ENCODE peak calls at places on chromosomes 12 and 14, in six cellular contexts. R is IMR-90, A is H9, Q is neuronal stem cell, Z is mesendoderm, K is H1. B is an unnamed sample.

GRCh38 chr12:4118017-4118510 is 155.5 kb upstream of the CCND2 start:
- DNase-seq in R (peak; percentile 64), A (peak; percentile 23), Q (no peak), Z (no peak), K (no peak), B (peak; percentile 65)

GRCh38 chr12:80846930-80847329 is 90.8 kb downstream of the LIN7A start:
- DNase-seq in R (no peak), A (no peak), Q (no peak), Z (peak; percentile 39), K (no peak), B (no peak)

GRCh38 chr12:18439541-18439940 is 178.2 kb downstream of the PIK3C2G start:
- DNase-seq in R (peak; percentile 91), A (no peak), Q (no peak), Z (no peak), K (no peak), B (peak; percentile 44)

GRCh38 chr12:82413994-82414393 is 55.7 kb downstream of the METTL25 start:
- DNase-seq in R (peak; percentile 5), A (no peak), Q (no peak), Z (no peak), K (no peak), B (no peak)

GRCh38 chr12:47885012-47885501 is 19.7 kb downstream of the VDR start:
- DNase-seq in R (no peak), A (no peak), Q (no peak), Z (no peak), K (no peak), B (no peak)

GRCh38 chr12:79409562-79409961 is 281.2 kb downstream of the PAWR start:
- DNase-seq in R (peak; percentile 87), A (no peak), Q (no peak), Z (peak; percentile 36), K (no peak), B (peak; percentile 59)

GRCh38 chr12:42482820-42483533 is 106.6 kb downstream of the PRICKLE1 start:
- DNase-seq in R (peak; percentile 65), A (peak; percentile 86), Q (peak; percentile 86), Z (peak; percentile 82), K (peak; percentile 27), B (peak; percentile 71)

GRCh38 chr14:99395904-99396530 is 84.6 kb downstream of the SETD3 start:
- DNase-seq in R (peak; percentile 54), A (no peak), Q (no peak), Z (no peak), K (no peak), B (peak; percentile 73)

GRCh38 chr12:79421236-79421740 is 269.5 kb downstream of the PAWR start:
- DNase-seq in R (no peak), A (no peak), Q (no peak), Z (no peak), K (no peak), B (no peak)

GRCh38 chr12:27970391-27970980 is 2.0 kb downstream of the PTHLH start:
- DNase-seq in R (peak; percentile 29), A (peak; percentile 57), Q (peak; percentile 47), Z (peak; percentile 51), K (no peak), B (peak; percentile 28)

GRCh38 chr14:68979722-68980552 is 835 bp upstream of the ACTN1 start:
- DNase-seq in R (peak; percentile 63), A (peak; percentile 79), Q (peak; percentile 48), Z (peak; percentile 89), K (no peak), B (peak; percentile 51)

GRCh38 chr14:65098586-65098985 is 3.7 kb downstream of the MAX start:
- DNase-seq in R (peak; percentile 46), A (no peak), Q (no peak), Z (no peak), K (no peak), B (peak; percentile 70)

GRCh38 chr14:72980863-72981262 is 46.0 kb downstream of the ZFYVE1 start:
- DNase-seq in R (no peak), A (no peak), Q (no peak), Z (no peak), K (no peak), B (no peak)

GRCh38 chr14:69048456-69048855 is 69.4 kb upstream of the ACTN1 start:
- DNase-seq in R (no peak), A (no peak), Q (no peak), Z (no peak), K (no peak), B (no peak)

GRCh38 chr12:48973531-48973930 is 2.0 kb upstream of the WNT10B start:
- DNase-seq in R (no peak), A (no peak), Q (no peak), Z (no peak), K (no peak), B (no peak)

GRCh38 chr12:80946591-80946990 is 8.9 kb upstream of the LIN7A start:
- DNase-seq in R (peak; percentile 32), A (no peak), Q (no peak), Z (no peak), K (no peak), B (no peak)

GRCh38 chr14:64919215-64919614 is 5.0 kb downstream of the CHURC1 start:
- DNase-seq in R (no peak), A (no peak), Q (no peak), Z (no peak), K (no peak), B (no peak)

GRCh38 chr12:51118706-51119105 is 35.3 kb upstream of the CSRNP2 start:
- DNase-seq in R (peak; percentile 84), A (no peak), Q (no peak), Z (peak; percentile 87), K (no peak), B (no peak)

DNA sequence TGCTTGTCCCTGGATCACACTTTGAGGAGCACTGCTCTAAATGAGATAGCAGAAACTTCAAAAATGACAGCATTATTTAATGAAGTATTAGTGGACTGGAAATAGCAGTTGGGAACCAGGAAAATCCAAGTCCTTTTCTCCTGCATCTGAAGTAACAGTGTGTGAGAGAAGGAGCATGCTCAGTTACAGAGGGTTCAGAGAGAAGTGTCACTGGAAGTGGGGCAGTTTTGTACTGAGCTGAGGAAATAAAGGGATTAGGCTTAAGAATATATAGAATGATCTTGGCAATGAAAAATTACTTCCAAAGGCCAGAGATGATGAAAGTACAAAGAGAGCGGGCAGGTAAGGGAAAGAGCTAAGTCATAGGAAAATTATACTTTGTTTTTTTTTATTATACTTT is 130.9 kb downstream of the MIPOL1 start:
- DNase-seq in R (no peak), A (no peak), Q (no peak), Z (no peak), K (no peak), B (no peak)
- H2BK15ac ChIP-seq in R (no peak overlapping the region), A (no peak overlapping the region), Q (no peak overlapping the region), Z (no peak overlapping the region), K (no peak overlapping the region), B (no peak overlapping the region)

GRCh38 chr12:25730489-25731349 is 177.6 kb upstream of the LMNTD1 start:
- DNase-seq in R (no peak), A (no peak), Q (no peak), Z (peak; percentile 89), K (no peak), B (no peak)
- H2BK5ac ChIP-seq in R (no peak overlapping the region), A (no peak overlapping the region), Q (no peak overlapping the region), Z (no peak overlapping the region), K (no peak overlapping the region), B (no peak overlapping the region)

GRCh38 chr12:62163368-62163767 is 96.8 kb upstream of the USP15 start:
- DNase-seq in R (no peak), A (no peak), Q (no peak), Z (no peak), K (no peak), B (no peak)
- H3K4me2 ChIP-seq in R (no peak overlapping the region), A (no peak overlapping the region), Q (no peak overlapping the region), Z (no peak overlapping the region), K (no peak overlapping the region), B (no peak overlapping the region)

DNA sequence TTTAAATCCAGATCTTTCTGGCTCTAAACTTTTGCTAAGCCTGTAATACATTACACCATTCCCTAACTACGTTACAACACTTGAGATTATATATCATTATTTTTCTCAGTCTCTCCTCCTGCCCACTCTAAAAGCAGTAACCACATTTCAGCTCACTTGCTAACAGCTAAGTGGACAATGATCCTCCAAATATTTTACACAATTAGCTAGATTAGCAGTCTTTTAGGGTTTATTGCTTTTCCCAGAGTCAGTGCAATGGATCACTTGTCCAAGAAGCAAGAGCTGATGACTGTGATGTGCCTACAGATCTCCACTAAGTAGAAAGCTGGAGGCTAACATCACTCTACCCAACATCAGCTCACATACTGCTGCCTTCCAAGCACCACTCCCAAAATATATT is 17.6 kb downstream of the CPNE8 start:
- DNase-seq in R (no peak), A (no peak), Q (no peak), Z (no peak), K (no peak), B (peak; percentile 16)
- H2BK15ac ChIP-seq in R (no peak overlapping the region), A (no peak overlapping the region), Q (no peak overlapping the region), Z (no peak overlapping the region), K (no peak overlapping the region), B (no peak overlapping the region)

GRCh38 chr12:13162904-13163303 is 33.6 kb upstream of the EMP1 start:
- DNase-seq in R (no peak), A (no peak), Q (no peak), Z (no peak), K (no peak), B (no peak)
- H2BK5ac ChIP-seq in R (no peak overlapping the region), A (no peak overlapping the region), Q (no peak overlapping the region), Z (no peak overlapping the region), K (no peak overlapping the region), B (no peak overlapping the region)

DNA sequence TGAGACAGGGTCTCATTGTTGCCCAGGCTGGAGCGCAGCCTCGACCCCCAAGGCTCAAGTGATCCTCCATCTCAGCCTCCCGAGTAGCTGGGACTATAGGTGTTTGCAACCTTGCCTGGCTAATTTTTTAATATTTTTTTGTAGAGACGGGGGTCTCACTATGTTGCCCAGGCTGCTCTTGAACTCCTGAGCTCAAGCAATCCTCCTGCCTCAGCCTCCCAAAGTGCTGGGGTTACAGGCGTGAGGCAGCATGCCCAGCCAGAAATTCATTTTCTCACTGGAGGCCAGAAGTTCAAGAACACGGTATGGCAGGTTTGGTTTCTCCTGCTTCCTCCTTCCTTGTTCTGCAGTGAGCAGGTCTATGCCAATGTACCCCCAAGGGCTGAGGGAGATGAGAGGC is 3.7 kb downstream of the RNASE1 start:
- DNase-seq in R (no peak), A (no peak), Q (no peak), Z (no peak), K (no peak), B (no peak)
- H3K4me2 ChIP-seq in R (no peak overlapping the region), A (no peak overlapping the region), Q (no peak overlapping the region), Z (no peak overlapping the region), K (no peak overlapping the region), B (no peak overlapping the region)

GRCh38 chr12:88448337-88448944 is 131.8 kb downstream of the KITLG start:
- DNase-seq in R (no peak), A (no peak), Q (no peak), Z (peak; percentile 21), K (no peak), B (no peak)
- H2BK15ac ChIP-seq in R (no peak overlapping the region), A (no peak overlapping the region), Q (no peak overlapping the region), Z (no peak overlapping the region), K (no peak overlapping the region), B (no peak overlapping the region)

GRCh38 chr14:27881063-27881462 is 885.5 kb upstream of the FOXG1 start:
- DNase-seq in R (no peak), A (no peak), Q (no peak), Z (no peak), K (no peak), B (no peak)
- H2BK5ac ChIP-seq in R (no peak overlapping the region), A (no peak overlapping the region), Q (no peak overlapping the region), Z (no peak overlapping the region), K (no peak overlapping the region), B (no peak overlapping the region)